ENCODE peak calls at places on chromosome 10, in five cellular contexts. X is GM23248, G is PC-3, C is GM23338, Q is HepG2. A is an unnamed sample.
A peak's percentile ranks its signal among the peaks of the same experiment; 100 is the strongest.

GRCh38 chr10:27558612-27559020 is 54.5 kb downstream of the RAB18 start:
- DNase-seq in Q (peak; percentile 68), C (peak; percentile 89), G (peak; percentile 69), X (peak; percentile 79), A (peak; percentile 84)

GRCh38 chr10:71431216-71431944 is 34.7 kb downstream of the CDH23 start:
- DNase-seq in X (no peak), Q (no peak), C (no peak), G (no peak), A (peak; percentile 71)

GRCh38 chr10:128047991-128048826 is 78.0 kb downstream of the MKI67 start:
- DNase-seq in C (no peak), X (peak; percentile 42), G (peak; percentile 65), Q (peak; percentile 45), A (peak; percentile 84)

GRCh38 chr10:86354761-86355540 is 11.6 kb downstream of the GRID1 start:
- DNase-seq in G (no peak), X (no peak), C (no peak), Q (no peak), A (no peak)

GRCh38 chr10:22022257-22023051 is 18.9 kb upstream of the DNAJC1 start:
- DNase-seq in Q (no peak), G (no peak), X (no peak), C (no peak), A (no peak)

GRCh38 chr10:821322-821721 is 110.2 kb downstream of the LARP4B start:
- DNase-seq in Q (no peak), G (no peak), C (no peak), X (peak; percentile 53), A (no peak)

GRCh38 chr10:123675811-123676210 is 9.7 kb downstream of the GPR26 start:
- DNase-seq in Q (no peak), X (no peak), G (no peak), C (no peak), A (no peak)

GRCh38 chr10:29797616-29798015 is 162.8 kb upstream of the SVIL start:
- DNase-seq in C (no peak), G (no peak), X (no peak), Q (no peak), A (no peak)

GRCh38 chr10:70378122-70378521 is 4.3 kb downstream of the LRRC20 start:
- DNase-seq in X (peak; percentile 86), G (peak; percentile 99), C (no peak), Q (no peak), A (peak; percentile 95)

GRCh38 chr10:100341953-100342626 is 4.9 kb upstream of the SCD start:
- DNase-seq in G (peak; percentile 67), Q (peak; percentile 87), X (peak; percentile 76), C (peak; percentile 83), A (peak; percentile 92)

GRCh38 chr10:110420401-110421193 is 77.1 kb upstream of the DUSP5 start:
- DNase-seq in X (peak; percentile 71), Q (no peak), C (no peak), G (peak; percentile 82), A (no peak)

GRCh38 chr10:124087672-124088634 is 5.4 kb downstream of the CHST15 start:
- DNase-seq in X (no peak), Q (no peak), C (no peak), G (no peak), A (peak; percentile 82)

GRCh38 chr10:18429335-18429734 is 222.1 kb downstream of the NSUN6 start:
- DNase-seq in Q (no peak), X (no peak), C (no peak), G (no peak), A (no peak)

GRCh38 chr10:116287906-116288501 is 15.0 kb upstream of the GFRA1 start:
- DNase-seq in Q (peak; percentile 18), X (peak; percentile 74), C (peak; percentile 70), G (peak; percentile 40), A (no peak)

GRCh38 chr10:17289763-17290162 is 61.7 kb downstream of the VIM start:
- DNase-seq in Q (no peak), G (no peak), C (no peak), X (no peak), A (peak; percentile 13)

GRCh38 chr10:102988404-102989314 is 70.6 kb downstream of the CNNM2 start:
- DNase-seq in G (peak; percentile 85), Q (peak; percentile 97), X (no peak), C (no peak), A (peak; percentile 1)

GRCh38 chr10:21950566-21950965 is 53.0 kb downstream of the DNAJC1 start:
- DNase-seq in G (no peak), Q (no peak), X (no peak), C (no peak), A (no peak)

GRCh38 chr10:106380706-106381105 is 783.8 kb downstream of the SORCS1 start:
- DNase-seq in Q (no peak), X (no peak), C (no peak), G (peak; percentile 60), A (no peak)

GRCh38 chr10:133059093-133059470 is 28.6 kb upstream of the ADGRA1 start:
- DNase-seq in C (no peak), Q (no peak), X (no peak), G (no peak), A (no peak)

GRCh38 chr10:111347386-111348005 is 270.7 kb downstream of the ADRA2A start:
- DNase-seq in C (peak; percentile 6), G (no peak), X (no peak), Q (no peak), A (no peak)

GRCh38 chr10:24793648-24794379 is 70.1 kb upstream of the ARHGAP21 start:
- DNase-seq in C (no peak), G (no peak), Q (no peak), X (peak; percentile 72), A (peak; percentile 79)

GRCh38 chr10:9613338-9613737 is 1404.3 kb upstream of the CELF2 start:
- DNase-seq in G (no peak), X (peak; percentile 30), Q (no peak), C (no peak), A (no peak)

GRCh38 chr10:77377678-77378352 is 259.8 kb downstream of the KCNMA1 start:
- DNase-seq in X (no peak), Q (no peak), G (peak; percentile 44), C (peak; percentile 34), A (no peak)

GRCh38 chr10:7789390-7789789 is 1.4 kb downstream of the ATP5F1C start:
- DNase-seq in Q (peak; percentile 21), C (no peak), G (peak; percentile 12), X (peak; percentile 56), A (no peak)

GRCh38 chr10:72171175-72171630 is 44.6 kb upstream of the ANAPC16 start:
- DNase-seq in Q (peak; percentile 17), C (no peak), G (peak; percentile 93), X (peak; percentile 86), A (peak; percentile 62)

DNA sequence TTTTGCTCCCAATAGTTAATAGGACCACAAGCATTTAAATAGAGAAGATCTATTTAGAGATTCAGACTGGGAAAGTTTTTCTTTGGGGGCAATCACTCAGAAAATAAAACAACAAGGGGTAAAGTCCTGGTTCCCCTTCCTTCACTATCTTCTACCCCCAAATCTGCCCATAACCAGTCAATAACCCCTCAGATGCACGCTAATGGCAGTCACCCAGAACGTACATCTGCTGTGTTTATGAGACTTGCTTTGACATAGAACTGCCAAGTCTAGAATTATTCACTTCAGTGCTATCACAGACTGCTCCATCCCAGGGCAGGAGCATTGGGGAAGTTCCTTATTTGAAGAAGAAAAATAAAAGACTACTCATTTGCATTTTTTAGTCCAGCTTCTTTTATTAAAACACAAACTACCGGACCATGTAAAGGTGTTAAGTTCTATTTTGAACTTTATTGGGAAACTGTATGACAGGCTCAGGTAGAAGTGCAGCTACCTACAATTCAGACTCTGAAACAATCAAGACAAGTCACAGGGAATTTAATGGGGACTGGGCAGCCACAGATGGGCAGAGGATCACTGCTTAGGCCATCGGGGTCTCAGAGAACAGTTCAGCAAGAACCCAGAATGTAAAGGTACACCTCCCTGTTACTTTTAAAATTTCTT is 38.4 kb downstream of the ANK3 start:
- DNase-seq in Q (no peak), X (no peak), C (no peak), G (no peak), A (no peak)
- H3K79me2 ChIP-seq in Q (no peaks in the 10 kb centered on the region), X (no peaks in the 10 kb centered on the region), C (no peaks in the 10 kb centered on the region), G (no peaks in the 10 kb centered on the region), A (no peaks in the 10 kb centered on the region)

GRCh38 chr10:11546581-11546980 is 64.9 kb downstream of the USP6NL start:
- DNase-seq in Q (no peak), G (peak; percentile 7), C (no peak), X (peak; percentile 42), A (no peak)
- H3K79me2 ChIP-seq in Q (peaks cover 52% of the 10 kb centered on the region), G (peaks cover 43% of the 10 kb centered on the region), C (peaks cover 95% of the 10 kb centered on the region), X (peaks cover 4% of the 10 kb centered on the region), A (peaks cover 13% of the 10 kb centered on the region)

GRCh38 chr10:6520138-6520537 is 59.9 kb downstream of the PRKCQ start:
- DNase-seq in Q (no peak), C (no peak), X (no peak), G (no peak), A (no peak)
- H3K79me2 ChIP-seq in Q (no peaks in the 10 kb centered on the region), C (no peaks in the 10 kb centered on the region), X (no peaks in the 10 kb centered on the region), G (no peaks in the 10 kb centered on the region), A (no peaks in the 10 kb centered on the region)

DNA sequence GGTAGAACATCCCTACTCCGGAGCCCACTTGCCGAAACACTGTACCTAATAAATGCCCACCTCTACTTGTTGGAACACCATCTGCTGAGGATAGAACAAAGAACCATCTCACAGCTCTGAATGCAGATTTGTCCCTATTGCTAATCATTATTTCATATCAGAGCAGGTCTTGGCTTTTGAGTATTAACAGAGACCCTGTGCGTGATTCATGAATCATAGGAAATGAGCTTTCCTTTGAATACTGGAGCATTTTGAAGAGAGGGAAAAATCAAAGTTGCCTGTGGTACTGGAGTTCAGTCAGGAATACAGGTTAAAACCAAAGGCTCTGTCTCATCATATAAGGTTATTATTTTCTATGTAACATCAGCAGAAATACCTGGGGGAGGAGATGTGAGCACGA is 1132.3 kb downstream of the XPNPEP1 start:
- DNase-seq in X (no peak), Q (no peak), G (peak; percentile 54), C (no peak), A (no peak)
- H3K79me2 ChIP-seq in X (no peaks in the 10 kb centered on the region), Q (no peaks in the 10 kb centered on the region), G (no peaks in the 10 kb centered on the region), C (no peaks in the 10 kb centered on the region), A (no peaks in the 10 kb centered on the region)

GRCh38 chr10:3081383-3081981 is 14.1 kb downstream of the PFKP start:
- DNase-seq in Q (no peak), C (no peak), X (no peak), G (peak; percentile 51), A (no peak)
- H3K79me2 ChIP-seq in Q (no peaks in the 10 kb centered on the region), C (peaks cover 78% of the 10 kb centered on the region), X (peaks cover 80% of the 10 kb centered on the region), G (peaks cover 48% of the 10 kb centered on the region), A (peaks cover 74% of the 10 kb centered on the region)

GRCh38 chr10:12625393-12626023 is 276.2 kb downstream of the CAMK1D start:
- DNase-seq in C (no peak), X (no peak), G (no peak), Q (no peak), A (no peak)
- H3K79me2 ChIP-seq in C (no peaks in the 10 kb centered on the region), X (no peaks in the 10 kb centered on the region), G (no peaks in the 10 kb centered on the region), Q (no peaks in the 10 kb centered on the region), A (no peaks in the 10 kb centered on the region)

GRCh38 chr10:59877191-59877671 is 29.1 kb downstream of the CCDC6 start:
- DNase-seq in C (no peak), X (peak; percentile 68), G (peak; percentile 61), Q (no peak), A (peak; percentile 91)
- H3K79me2 ChIP-seq in C (peaks cover 96% of the 10 kb centered on the region), X (peaks cover 95% of the 10 kb centered on the region), G (peaks cover 96% of the 10 kb centered on the region), Q (peaks cover 73% of the 10 kb centered on the region), A (peaks cover 76% of the 10 kb centered on the region)

A was measured in osteoblast.